ENCODE peak calls at places on chromosome 3, in seven cellular contexts. D is breast epithelium; I is GM12865; M is CD8-positive, alpha-beta T cell; H is astrocyte of the spinal cord; F is right lobe of liver; U is fibroblast of lung. Z is an unnamed sample.

GRCh38 chr3:68059628-68060027 is 405.2 kb upstream of the SUCLG2 start:
- DNase-seq in F (no peak), M (no peak), H (no peak), U (no peak), D (no peak), I (no peak), Z (no peak)

GRCh38 chr3:197028711-197029510 is 706 bp downstream of the MELTF start:
- DNase-seq in F (no peak), D (no peak), H (no peak), I (peak), U (no peak), M (no peak), Z (no peak)

GRCh38 chr3:33544126-33544525 is 103.9 kb upstream of the UBP1 start:
- DNase-seq in D (no peak), F (no peak), M (no peak), I (no peak), H (no peak), U (peak), Z (no peak)

GRCh38 chr3:179486806-179487205 is 35.5 kb upstream of the GNB4 start:
- DNase-seq in F (no peak), I (no peak), H (no peak), U (no peak), D (no peak), M (no peak), Z (no peak)

GRCh38 chr3:130783629-130784028 is 37.0 kb upstream of the PIK3R4 start:
- DNase-seq in D (no peak), F (no peak), M (no peak), I (no peak), H (peak), U (peak), Z (no peak)

GRCh38 chr3:178352300-178353021 is 183.8 kb upstream of the KCNMB2 start:
- DNase-seq in I (no peak), H (peak), F (no peak), U (peak), M (no peak), D (no peak), Z (peak)

GRCh38 chr3:154678271-154678670 is 248.3 kb upstream of the GPR149 start:
- DNase-seq in M (no peak), H (no peak), D (no peak), F (no peak), U (no peak), I (no peak), Z (no peak)

GRCh38 chr3:29576181-29576580 is 295.3 kb downstream of the RBMS3 start:
- DNase-seq in F (no peak), U (no peak), M (no peak), H (no peak), D (no peak), I (no peak), Z (no peak)

GRCh38 chr3:5197470-5198312 is 10.2 kb downstream of the EDEM1 start:
- DNase-seq in F (no peak), M (no peak), D (no peak), U (peak), I (peak), H (peak), Z (no peak)

GRCh38 chr3:38576131-38577088 is 73.1 kb downstream of the SCN5A start:
- DNase-seq in D (peak), I (no peak), H (no peak), F (no peak), U (no peak), M (no peak), Z (no peak)

GRCh38 chr3:123105201-123106189 is 38.7 kb downstream of the PDIA5 start:
- DNase-seq in H (no peak), M (no peak), U (no peak), F (no peak), D (no peak), I (peak), Z (no peak)

GRCh38 chr3:133040696-133041523 is 2.7 kb downstream of the TMEM108 start:
- DNase-seq in F (peak), H (peak), I (peak), D (peak), U (peak), M (no peak), Z (peak)

GRCh38 chr3:73036694-73037368 is 24.6 kb upstream of the EBLN2 start:
- DNase-seq in U (peak), D (no peak), I (no peak), F (no peak), M (no peak), H (no peak), Z (no peak)

GRCh38 chr3:33054100-33055097 is 42.5 kb downstream of the GLB1 start:
- DNase-seq in I (no peak), U (no peak), H (no peak), D (no peak), F (no peak), M (no peak), Z (no peak)

GRCh38 chr3:185746470-185746869 is 78.4 kb downstream of the IGF2BP2 start:
- DNase-seq in D (no peak), F (no peak), H (no peak), M (no peak), I (no peak), U (no peak), Z (no peak)

DNA sequence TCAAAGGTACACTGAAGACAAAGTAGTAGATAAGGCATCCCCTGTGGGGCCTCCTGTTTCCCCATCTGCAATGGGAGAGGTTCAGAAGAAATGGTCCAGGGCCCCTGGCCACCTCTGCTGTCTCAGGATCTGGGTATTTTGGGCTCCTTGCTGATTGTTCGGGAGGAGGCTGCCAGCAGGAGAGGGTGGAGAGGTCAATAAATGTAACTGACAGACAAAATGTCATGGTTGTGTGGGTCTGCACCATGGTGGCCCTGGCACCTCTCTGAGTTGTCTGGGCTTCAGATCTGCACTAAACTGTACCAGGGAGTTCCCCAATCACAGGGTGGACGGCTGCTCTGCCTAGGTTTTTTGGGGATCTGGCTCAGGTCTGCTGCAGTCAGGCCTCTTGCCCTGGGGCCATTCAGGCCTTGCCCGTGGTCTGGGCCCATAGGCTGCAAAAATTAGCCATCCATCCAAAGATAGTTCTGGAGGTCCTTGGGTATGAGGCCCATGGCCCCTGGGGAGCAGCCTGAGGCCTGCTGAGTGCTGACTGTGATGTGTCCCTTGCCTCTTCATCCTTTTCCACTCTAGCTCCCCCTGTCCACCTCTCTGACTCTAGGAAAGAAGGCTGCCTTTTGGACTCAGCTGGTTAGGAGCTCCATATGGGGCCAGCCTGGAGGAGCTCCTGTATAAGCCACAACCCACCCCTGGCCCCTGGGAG is 7.5 kb downstream of the NBEAL2 start:
- DNase-seq in D (no peak), F (no peak), I (no peak), U (no peak), M (no peak), H (no peak), Z (no peak)
- H3K4me3 ChIP-seq in D (no peak), F (no peak), I (peak), U (no peak), M (peak), H (no peak), Z (no peak)

DNA sequence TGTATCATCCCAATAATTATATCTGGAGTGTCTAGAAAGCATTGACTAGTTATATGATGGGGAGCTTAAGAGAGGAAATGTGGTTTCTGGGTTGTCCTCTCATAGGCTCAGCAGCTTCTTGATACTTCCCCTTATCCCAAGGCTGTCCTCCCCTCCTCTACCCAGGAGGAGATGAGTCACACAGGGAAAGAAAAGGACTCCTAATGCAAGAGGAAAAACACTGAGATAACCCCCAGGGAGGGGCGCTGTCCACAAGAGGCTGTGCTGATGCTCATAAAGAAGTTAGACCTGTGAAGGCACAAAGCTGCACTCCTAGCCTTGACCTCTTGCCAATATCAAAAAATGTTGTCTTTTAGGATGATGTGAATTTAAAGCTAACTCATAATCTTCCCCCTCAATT is 28.8 kb upstream of the GYG1 start:
- DNase-seq in U (peak), M (no peak), F (no peak), I (no peak), D (no peak), H (peak), Z (peak)
- TF ChIP-seq CTCF in U (peak), M (no peak), F (no peak), I (no peak), D (no peak), H (peak), Z (peak)

GRCh38 chr3:137947120-137947519 is 62.8 kb upstream of the CLDN18 start:
- DNase-seq in M (no peak), H (no peak), D (no peak), U (no peak), F (no peak), I (no peak), Z (no peak)

GRCh38 chr3:137946341-137946973 is 63.5 kb upstream of the CLDN18 start:
- DNase-seq in D (no peak), H (peak), U (peak), F (peak), I (peak), M (peak), Z (peak)

GRCh38 chr3:137944593-137944992 is 65.4 kb upstream of the CLDN18 start:
- DNase-seq in U (no peak), M (no peak), F (no peak), H (no peak), D (no peak), I (no peak), Z (no peak)

DNA sequence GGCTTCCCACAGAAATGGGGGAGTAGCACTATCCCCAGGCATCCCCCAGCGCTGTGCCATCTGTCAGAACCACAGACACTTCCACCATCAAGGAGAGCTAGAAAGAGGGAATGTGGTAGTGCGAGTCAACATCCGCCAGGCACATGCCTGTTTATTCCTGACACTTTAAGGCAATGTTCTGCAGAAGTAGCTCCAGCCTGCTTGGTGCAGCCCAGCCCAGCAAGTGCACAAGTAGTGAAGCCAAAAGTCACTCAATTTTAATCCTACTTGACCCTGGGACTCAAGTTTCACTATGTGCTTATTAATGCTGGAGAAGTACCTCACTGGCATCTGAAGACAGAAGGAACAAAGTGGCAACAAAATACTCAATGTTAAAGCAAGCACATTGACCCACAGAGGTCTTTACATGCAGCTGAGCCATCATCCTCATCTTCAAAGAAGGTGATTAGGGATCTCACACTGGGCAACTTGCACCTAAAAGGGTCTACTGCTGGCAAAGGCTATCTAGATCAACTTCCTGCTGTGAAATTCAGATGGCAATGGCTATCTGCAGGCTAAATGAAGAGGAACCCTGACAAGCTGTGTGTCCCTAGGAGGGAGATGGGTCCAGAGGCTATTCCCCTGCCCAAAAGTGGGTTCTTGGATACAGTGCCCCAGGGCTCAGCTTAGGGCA is 61.4 kb upstream of the CLDN18 start:
- DNase-seq in H (no peak), U (no peak), M (no peak), I (no peak), D (no peak), F (no peak), Z (no peak)
- H3K4me3 ChIP-seq in H (no peak), U (no peak), M (no peak), I (no peak), D (no peak), F (no peak), Z (no peak)

DNA sequence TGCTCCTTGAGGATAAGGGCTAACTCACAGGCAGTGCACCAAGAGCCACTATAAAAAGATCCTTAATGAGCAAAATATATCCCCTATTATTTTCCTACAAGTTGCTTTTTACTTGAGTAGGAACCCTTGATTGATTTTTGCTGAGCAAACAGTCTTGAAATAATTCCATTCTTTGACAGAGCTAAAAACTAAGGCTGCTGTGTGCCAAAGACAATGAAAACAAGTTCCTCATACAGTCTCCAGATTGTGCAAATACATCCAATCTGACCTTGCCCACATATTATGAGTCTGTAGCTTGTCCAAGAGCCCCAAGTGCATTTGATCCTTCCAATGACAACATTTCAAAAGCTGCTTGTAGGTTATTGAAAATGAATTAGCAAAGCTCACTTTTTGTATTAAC is 15.0 kb downstream of the PRKAR2A start:
- DNase-seq in I (no peak), M (no peak), D (no peak), U (no peak), H (no peak), F (no peak), Z (no peak)
- TF ChIP-seq CTCF in I (no peak), M (no peak), D (no peak), U (no peak), H (no peak), F (no peak), Z (no peak)

GRCh38 chr3:181726351-181727121 is 14.8 kb downstream of the SOX2 start:
- DNase-seq in I (no peak), F (no peak), U (peak), M (no peak), D (no peak), H (peak), Z (no peak)
- H3K4me3 ChIP-seq in I (peak), F (peak), U (no peak), M (no peak), D (peak), H (peak), Z (peak)

GRCh38 chr3:49609314-49609713 is 55.0 kb downstream of the BSN start:
- DNase-seq in H (no peak), F (no peak), I (no peak), M (no peak), U (no peak), D (no peak), Z (no peak)

GRCh38 chr3:49609815-49610214 is 55.5 kb downstream of the BSN start:
- DNase-seq in H (no peak), D (no peak), M (no peak), U (no peak), F (peak), I (no peak), Z (no peak)

GRCh38 chr3:49607105-49607591 is 52.9 kb downstream of the BSN start:
- DNase-seq in D (peak), M (no peak), I (no peak), F (no peak), U (no peak), H (no peak), Z (no peak)

GRCh38 chr3:49606427-49606826 is 52.1 kb downstream of the BSN start:
- DNase-seq in H (no peak), D (no peak), I (no peak), F (no peak), M (no peak), U (no peak), Z (no peak)

DNA sequence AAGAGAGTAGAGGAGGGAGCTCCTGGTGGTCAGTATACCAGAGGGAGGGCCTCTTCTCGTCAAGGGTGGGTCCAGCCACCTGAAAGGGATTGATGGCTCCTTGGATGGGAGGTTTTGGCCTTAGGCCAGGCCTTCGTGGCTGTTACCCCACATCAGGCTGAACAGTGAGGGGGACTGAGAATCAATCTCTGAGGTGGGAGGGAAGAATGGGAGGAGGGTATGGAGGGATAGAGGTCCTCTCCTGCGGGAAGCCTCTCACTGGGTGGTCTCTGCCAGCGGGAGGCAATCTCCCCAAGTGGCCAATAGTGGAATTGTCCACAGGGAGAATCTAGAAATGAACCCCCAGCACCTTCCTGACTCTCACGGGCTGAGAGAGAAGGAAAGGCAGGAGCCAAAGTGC is 53.5 kb downstream of the BSN start:
- DNase-seq in D (no peak), I (no peak), M (no peak), U (no peak), H (no peak), F (no peak), Z (no peak)
- TF ChIP-seq CTCF in D (no peak), I (peak), M (no peak), U (peak), H (peak), F (no peak), Z (peak)